ENCODE peak calls at places on chromosomes 1 and 21, in six cellular contexts. I is H1, O is HepG2, F is HCT116, S is K562, X is SK-N-SH. E is an unnamed sample.

GRCh38 chr1:180533571-180533987 is 25.2 kb upstream of the OVAAL start:
- DNase-seq in X (peak), O (peak), F (peak), I (peak), S (peak), E (no peak)

GRCh38 chr21:44534688-44535087 is 5.3 kb downstream of the KRTAP10-1 start:
- DNase-seq in X (no peak), F (no peak), I (no peak), O (no peak), S (no peak), E (no peak)

GRCh38 chr1:99503276-99503747 is 142.6 kb upstream of the PALMD start:
- DNase-seq in O (no peak), I (no peak), X (no peak), F (no peak), S (peak), E (no peak)

GRCh38 chr1:238789916-238790667 is 596.3 kb upstream of the CHRM3 start:
- DNase-seq in O (no peak), X (no peak), S (no peak), F (no peak), I (peak), E (no peak)

GRCh38 chr1:100511058-100511457 is 26.9 kb upstream of the GPR88 start:
- DNase-seq in F (no peak), O (no peak), X (no peak), S (no peak), I (no peak), E (no peak)

GRCh38 chr1:47418122-47418521 is 2.0 kb downstream of the FOXE3 start:
- DNase-seq in O (no peak), S (no peak), F (no peak), X (no peak), I (no peak), E (no peak)

GRCh38 chr1:172638885-172639831 is 19.7 kb upstream of the FASLG start:
- DNase-seq in O (peak), S (no peak), X (peak), I (no peak), F (peak), E (peak)

GRCh38 chr1:223747838-223748335 is 35.5 kb downstream of the CAPN2 start:
- DNase-seq in I (no peak), F (no peak), S (no peak), O (no peak), X (no peak), E (no peak)

GRCh38 chr1:80994934-80995333 is 805.8 kb upstream of the ADGRL2 start:
- DNase-seq in F (no peak), S (no peak), X (no peak), O (no peak), I (no peak), E (no peak)

GRCh38 chr21:36122977-36123376 is 11.9 kb upstream of the CBR3 start:
- DNase-seq in F (no peak), O (no peak), I (no peak), S (no peak), X (no peak), E (no peak)

GRCh38 chr21:43797925-43798715 is 8.7 kb downstream of the RRP1 start:
- DNase-seq in S (no peak), F (no peak), O (no peak), I (no peak), X (no peak), E (no peak)

DNA sequence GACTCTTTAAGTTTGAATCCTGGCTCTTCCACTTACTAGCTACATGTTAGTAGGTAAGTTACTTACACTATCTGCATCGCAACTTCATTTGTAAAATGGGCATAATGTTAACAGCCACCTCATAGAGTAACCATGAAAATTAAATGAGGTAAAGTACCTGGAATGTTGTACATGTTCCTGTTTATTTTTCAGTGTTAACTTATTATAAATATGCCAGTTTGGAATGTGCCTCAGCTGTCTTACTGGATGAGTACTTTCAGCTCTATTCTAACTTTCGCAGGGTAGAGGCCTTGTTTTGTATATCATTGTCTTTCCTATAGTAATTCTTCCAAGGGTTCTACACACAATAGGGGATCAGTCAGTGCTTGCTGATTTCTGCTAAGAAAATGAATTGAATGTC is 167.4 kb downstream of the DUSP10 start:
- DNase-seq in I (no peak), O (no peak), F (no peak), X (no peak), S (no peak), E (no peak)
- TF ChIP-seq JUND in I (no peak), O (no peak), F (no peak), X (no peak), S (no peak), E (no peak)

DNA sequence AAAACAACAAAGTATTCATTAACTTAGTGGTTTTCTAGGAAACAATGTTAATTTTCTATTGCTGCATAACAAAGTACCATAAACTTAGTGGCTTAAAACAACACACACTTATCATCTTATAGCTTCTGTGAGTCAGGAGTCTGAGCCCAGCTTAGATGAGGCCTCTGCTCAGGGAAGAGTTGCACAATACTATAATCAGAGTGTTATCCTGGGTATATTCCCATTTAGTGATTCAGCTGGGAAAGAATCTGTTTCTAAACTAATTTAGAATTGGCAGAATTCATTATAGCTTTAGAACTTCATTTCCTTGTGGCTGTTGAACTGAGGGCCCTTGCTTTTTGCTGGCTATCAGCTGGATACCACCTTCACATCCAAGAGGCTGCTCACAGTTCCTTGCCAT is 515.5 kb downstream of the BRINP3 start:
- DNase-seq in X (no peak), S (no peak), I (no peak), O (no peak), F (no peak), E (no peak)
- TF ChIP-seq POLR2AphosphoS5 in X (no peak), S (no peak), I (no peak), O (no peak), F (no peak), E (no peak)

GRCh38 chr1:110634455-110635281 is 28.5 kb upstream of the KCNA2 start:
- DNase-seq in S (no peak), O (no peak), I (no peak), F (no peak), X (no peak), E (peak)
- TF ChIP-seq JUND in S (no peak), O (no peak), I (no peak), F (no peak), X (no peak), E (no peak)

GRCh38 chr1:59994302-59995198 is 68.0 kb upstream of the CYP2J2 start:
- DNase-seq in O (no peak), X (no peak), F (no peak), I (no peak), S (no peak), E (no peak)
- TF ChIP-seq POLR2AphosphoS5 in O (no peak), X (no peak), F (no peak), I (no peak), S (no peak), E (no peak)

GRCh38 chr1:243523766-243524165 is 267.9 kb downstream of the SDCCAG8 start:
- DNase-seq in O (no peak), I (no peak), S (no peak), F (no peak), X (no peak), E (no peak)

GRCh38 chr1:243520831-243521230 is 265.0 kb downstream of the SDCCAG8 start:
- DNase-seq in O (peak), S (no peak), F (no peak), I (no peak), X (no peak), E (no peak)

GRCh38 chr1:243526180-243526579 is 270.3 kb downstream of the SDCCAG8 start:
- DNase-seq in O (no peak), I (no peak), S (no peak), X (no peak), F (no peak), E (no peak)

GRCh38 chr1:243528459-243529120 is 272.7 kb downstream of the SDCCAG8 start:
- DNase-seq in O (no peak), X (no peak), I (no peak), F (no peak), S (no peak), E (no peak)

DNA sequence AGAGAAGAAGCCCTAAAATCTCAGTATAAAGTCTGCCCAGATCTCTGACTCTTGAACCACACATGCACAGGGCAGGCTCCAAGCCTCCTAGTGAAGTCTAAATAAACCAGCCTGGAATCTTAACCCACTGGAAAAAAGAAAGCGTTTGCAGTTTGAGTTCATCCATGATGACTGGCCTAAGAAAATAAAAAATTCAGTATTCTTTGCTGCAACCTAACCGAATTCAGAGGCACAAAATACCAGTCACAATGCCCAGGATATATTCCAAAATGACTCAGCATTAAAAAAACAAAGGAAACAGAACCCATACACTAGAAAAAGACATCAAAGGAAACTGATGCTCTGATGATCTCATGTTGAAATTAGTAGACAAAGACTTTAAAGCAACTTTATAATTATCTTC is 269.2 kb downstream of the SDCCAG8 start:
- DNase-seq in X (no peak), I (no peak), S (no peak), O (peak), F (no peak), E (no peak)
- TF ChIP-seq JUND in X (peak), I (no peak), S (no peak), O (no peak), F (no peak), E (no peak)

E was measured in GM12878.